ENCODE peak calls at places on chromosome 2, in nine cellular contexts. One of them, this sample, is unnamed.

GRCh38 chr2:105760639-105761337 is 16.1 kb downstream of the NCK2 start:
- DNase-seq in activated T-helper 1 cell treated with Interleukin-2 at 50 U/mL for 16 hours: no peak
- DNase-seq in H7: no peak
- DNase-seq in epithelial cell of prostate: no peak
- DNase-seq in iPS-NIHi11: no peak
- DNase-seq in GM23248: no peak
- DNase-seq in activated T-helper 9 cell treated with anti-CD3 and anti-CD28 coated beads, Interleukin-2, amount 50 U/mL, for 16 hours: no peak
- DNase-seq in endothelial cell: no peak
- DNase-seq in posterior cingulate gyrus: no peak
- DNase-seq in this sample: no peak

GRCh38 chr2:30404354-30405265 is 42.4 kb upstream of the LCLAT1 start:
- DNase-seq in GM23248: peak
- DNase-seq in activated T-helper 1 cell treated with Interleukin-2 at 50 U/mL for 16 hours: no peak
- DNase-seq in iPS-NIHi11: peak
- DNase-seq in posterior cingulate gyrus: no peak
- DNase-seq in activated T-helper 9 cell treated with anti-CD3 and anti-CD28 coated beads, Interleukin-2, amount 50 U/mL, for 16 hours: no peak
- DNase-seq in epithelial cell of prostate: no peak
- DNase-seq in endothelial cell: no peak
- DNase-seq in H7: peak
- DNase-seq in this sample: no peak

GRCh38 chr2:226738821-226739507 is 60.7 kb downstream of the IRS1 start:
- DNase-seq in iPS-NIHi11: no peak
- DNase-seq in endothelial cell: no peak
- DNase-seq in activated T-helper 1 cell treated with Interleukin-2 at 50 U/mL for 16 hours: no peak
- DNase-seq in epithelial cell of prostate: no peak
- DNase-seq in H7: no peak
- DNase-seq in posterior cingulate gyrus: no peak
- DNase-seq in GM23248: no peak
- DNase-seq in activated T-helper 9 cell treated with anti-CD3 and anti-CD28 coated beads, Interleukin-2, amount 50 U/mL, for 16 hours: no peak
- DNase-seq in this sample: no peak

GRCh38 chr2:104290566-104290891 is 563.4 kb upstream of the POU3F3 start:
- DNase-seq in endothelial cell: no peak
- DNase-seq in activated T-helper 1 cell treated with Interleukin-2 at 50 U/mL for 16 hours: no peak
- DNase-seq in GM23248: no peak
- DNase-seq in epithelial cell of prostate: no peak
- DNase-seq in activated T-helper 9 cell treated with anti-CD3 and anti-CD28 coated beads, Interleukin-2, amount 50 U/mL, for 16 hours: no peak
- DNase-seq in iPS-NIHi11: no peak
- DNase-seq in H7: no peak
- DNase-seq in posterior cingulate gyrus: no peak
- DNase-seq in this sample: no peak

GRCh38 chr2:196274387-196274809 is 103.0 kb upstream of the STK17B start:
- DNase-seq in posterior cingulate gyrus: no peak
- DNase-seq in GM23248: peak
- DNase-seq in endothelial cell: no peak
- DNase-seq in H7: no peak
- DNase-seq in activated T-helper 1 cell treated with Interleukin-2 at 50 U/mL for 16 hours: no peak
- DNase-seq in activated T-helper 9 cell treated with anti-CD3 and anti-CD28 coated beads, Interleukin-2, amount 50 U/mL, for 16 hours: no peak
- DNase-seq in iPS-NIHi11: no peak
- DNase-seq in epithelial cell of prostate: no peak
- DNase-seq in this sample: no peak

GRCh38 chr2:86017901-86018896 is 87.5 kb downstream of the POLR1A start:
- DNase-seq in activated T-helper 9 cell treated with anti-CD3 and anti-CD28 coated beads, Interleukin-2, amount 50 U/mL, for 16 hours: no peak
- DNase-seq in endothelial cell: no peak
- DNase-seq in posterior cingulate gyrus: no peak
- DNase-seq in activated T-helper 1 cell treated with Interleukin-2 at 50 U/mL for 16 hours: no peak
- DNase-seq in epithelial cell of prostate: no peak
- DNase-seq in GM23248: no peak
- DNase-seq in H7: peak
- DNase-seq in iPS-NIHi11: peak
- DNase-seq in this sample: peak

GRCh38 chr2:38875576-38876367 is at the start of the genes DHX57 and MORN2:
- DNase-seq in iPS-NIHi11: peak
- DNase-seq in epithelial cell of prostate: peak
- DNase-seq in posterior cingulate gyrus: peak
- DNase-seq in GM23248: peak
- DNase-seq in H7: peak
- DNase-seq in activated T-helper 1 cell treated with Interleukin-2 at 50 U/mL for 16 hours: peak
- DNase-seq in activated T-helper 9 cell treated with anti-CD3 and anti-CD28 coated beads, Interleukin-2, amount 50 U/mL, for 16 hours: peak
- DNase-seq in endothelial cell: peak
- DNase-seq in this sample: peak

GRCh38 chr2:36539631-36540030 is 58.3 kb downstream of the FEZ2 start:
- DNase-seq in GM23248: peak
- DNase-seq in activated T-helper 9 cell treated with anti-CD3 and anti-CD28 coated beads, Interleukin-2, amount 50 U/mL, for 16 hours: no peak
- DNase-seq in posterior cingulate gyrus: no peak
- DNase-seq in H7: no peak
- DNase-seq in endothelial cell: no peak
- DNase-seq in activated T-helper 1 cell treated with Interleukin-2 at 50 U/mL for 16 hours: no peak
- DNase-seq in iPS-NIHi11: no peak
- DNase-seq in epithelial cell of prostate: no peak
- DNase-seq in this sample: no peak

GRCh38 chr2:132460781-132461180 is 44.2 kb downstream of the GPR39 start:
- DNase-seq in activated T-helper 1 cell treated with Interleukin-2 at 50 U/mL for 16 hours: no peak
- DNase-seq in GM23248: no peak
- DNase-seq in endothelial cell: no peak
- DNase-seq in activated T-helper 9 cell treated with anti-CD3 and anti-CD28 coated beads, Interleukin-2, amount 50 U/mL, for 16 hours: no peak
- DNase-seq in posterior cingulate gyrus: no peak
- DNase-seq in H7: no peak
- DNase-seq in iPS-NIHi11: no peak
- DNase-seq in epithelial cell of prostate: no peak
- DNase-seq in this sample: no peak

GRCh38 chr2:234191819-234192407 is 141.4 kb downstream of the SPP2 start:
- DNase-seq in activated T-helper 1 cell treated with Interleukin-2 at 50 U/mL for 16 hours: no peak
- DNase-seq in posterior cingulate gyrus: no peak
- DNase-seq in GM23248: no peak
- DNase-seq in H7: no peak
- DNase-seq in activated T-helper 9 cell treated with anti-CD3 and anti-CD28 coated beads, Interleukin-2, amount 50 U/mL, for 16 hours: no peak
- DNase-seq in epithelial cell of prostate: peak
- DNase-seq in iPS-NIHi11: no peak
- DNase-seq in endothelial cell: no peak
- DNase-seq in this sample: no peak

GRCh38 chr2:75605770-75606535 is 40.6 kb upstream of the MRPL19 start:
- DNase-seq in activated T-helper 9 cell treated with anti-CD3 and anti-CD28 coated beads, Interleukin-2, amount 50 U/mL, for 16 hours: no peak
- DNase-seq in GM23248: peak
- DNase-seq in posterior cingulate gyrus: no peak
- DNase-seq in iPS-NIHi11: peak
- DNase-seq in activated T-helper 1 cell treated with Interleukin-2 at 50 U/mL for 16 hours: no peak
- DNase-seq in epithelial cell of prostate: peak
- DNase-seq in endothelial cell: no peak
- DNase-seq in H7: peak
- DNase-seq in this sample: peak

GRCh38 chr2:38653715-38654494 is 12.0 kb upstream of the GALM start:
- DNase-seq in endothelial cell: no peak
- DNase-seq in activated T-helper 1 cell treated with Interleukin-2 at 50 U/mL for 16 hours: no peak
- DNase-seq in GM23248: no peak
- DNase-seq in iPS-NIHi11: no peak
- DNase-seq in posterior cingulate gyrus: no peak
- DNase-seq in H7: no peak
- DNase-seq in activated T-helper 9 cell treated with anti-CD3 and anti-CD28 coated beads, Interleukin-2, amount 50 U/mL, for 16 hours: peak
- DNase-seq in epithelial cell of prostate: no peak
- DNase-seq in this sample: no peak

GRCh38 chr2:173568054-173568453 is 213.4 kb downstream of the CDCA7 start:
- DNase-seq in endothelial cell: peak
- DNase-seq in activated T-helper 9 cell treated with anti-CD3 and anti-CD28 coated beads, Interleukin-2, amount 50 U/mL, for 16 hours: no peak
- DNase-seq in GM23248: peak
- DNase-seq in H7: peak
- DNase-seq in iPS-NIHi11: peak
- DNase-seq in posterior cingulate gyrus: no peak
- DNase-seq in activated T-helper 1 cell treated with Interleukin-2 at 50 U/mL for 16 hours: no peak
- DNase-seq in epithelial cell of prostate: no peak
- DNase-seq in this sample: no peak

GRCh38 chr2:9230051-9230802 is 23.6 kb downstream of the ASAP2 start:
- DNase-seq in activated T-helper 1 cell treated with Interleukin-2 at 50 U/mL for 16 hours: no peak
- DNase-seq in epithelial cell of prostate: no peak
- DNase-seq in GM23248: peak
- DNase-seq in endothelial cell: no peak
- DNase-seq in activated T-helper 9 cell treated with anti-CD3 and anti-CD28 coated beads, Interleukin-2, amount 50 U/mL, for 16 hours: no peak
- DNase-seq in iPS-NIHi11: no peak
- DNase-seq in H7: no peak
- DNase-seq in posterior cingulate gyrus: no peak
- DNase-seq in this sample: no peak

GRCh38 chr2:222774941-222775340 is 85.9 kb upstream of the ACSL3 start:
- DNase-seq in activated T-helper 1 cell treated with Interleukin-2 at 50 U/mL for 16 hours: no peak
- DNase-seq in posterior cingulate gyrus: no peak
- DNase-seq in H7: no peak
- DNase-seq in iPS-NIHi11: no peak
- DNase-seq in activated T-helper 9 cell treated with anti-CD3 and anti-CD28 coated beads, Interleukin-2, amount 50 U/mL, for 16 hours: no peak
- DNase-seq in epithelial cell of prostate: no peak
- DNase-seq in GM23248: peak
- DNase-seq in endothelial cell: no peak
- DNase-seq in this sample: no peak

GRCh38 chr2:215951558-215951957 is 61.8 kb downstream of the MREG start:
- DNase-seq in epithelial cell of prostate: no peak
- DNase-seq in posterior cingulate gyrus: no peak
- DNase-seq in H7: no peak
- DNase-seq in activated T-helper 9 cell treated with anti-CD3 and anti-CD28 coated beads, Interleukin-2, amount 50 U/mL, for 16 hours: no peak
- DNase-seq in activated T-helper 1 cell treated with Interleukin-2 at 50 U/mL for 16 hours: no peak
- DNase-seq in GM23248: no peak
- DNase-seq in endothelial cell: no peak
- DNase-seq in iPS-NIHi11: no peak
- DNase-seq in this sample: no peak

GRCh38 chr2:64711260-64711659 is 57.5 kb upstream of the SERTAD2 start:
- DNase-seq in GM23248: no peak
- DNase-seq in activated T-helper 1 cell treated with Interleukin-2 at 50 U/mL for 16 hours: no peak
- DNase-seq in activated T-helper 9 cell treated with anti-CD3 and anti-CD28 coated beads, Interleukin-2, amount 50 U/mL, for 16 hours: no peak
- DNase-seq in epithelial cell of prostate: no peak
- DNase-seq in H7: no peak
- DNase-seq in endothelial cell: peak
- DNase-seq in posterior cingulate gyrus: no peak
- DNase-seq in iPS-NIHi11: no peak
- DNase-seq in this sample: no peak

GRCh38 chr2:9145752-9146430 is 60.7 kb upstream of the ASAP2 start:
- DNase-seq in iPS-NIHi11: peak
- DNase-seq in GM23248: no peak
- DNase-seq in epithelial cell of prostate: no peak
- DNase-seq in endothelial cell: no peak
- DNase-seq in posterior cingulate gyrus: no peak
- DNase-seq in activated T-helper 9 cell treated with anti-CD3 and anti-CD28 coated beads, Interleukin-2, amount 50 U/mL, for 16 hours: no peak
- DNase-seq in H7: peak
- DNase-seq in activated T-helper 1 cell treated with Interleukin-2 at 50 U/mL for 16 hours: no peak
- DNase-seq in this sample: no peak

GRCh38 chr2:220779918-220780317 is 792.2 kb downstream of the EPHA4 start:
- DNase-seq in GM23248: peak
- DNase-seq in activated T-helper 9 cell treated with anti-CD3 and anti-CD28 coated beads, Interleukin-2, amount 50 U/mL, for 16 hours: no peak
- DNase-seq in epithelial cell of prostate: no peak
- DNase-seq in iPS-NIHi11: no peak
- DNase-seq in endothelial cell: no peak
- DNase-seq in activated T-helper 1 cell treated with Interleukin-2 at 50 U/mL for 16 hours: no peak
- DNase-seq in H7: no peak
- DNase-seq in posterior cingulate gyrus: no peak
- DNase-seq in this sample: no peak

GRCh38 chr2:7633556-7634153 is 716.4 kb downstream of the RNF144A start:
- DNase-seq in iPS-NIHi11: no peak
- DNase-seq in activated T-helper 9 cell treated with anti-CD3 and anti-CD28 coated beads, Interleukin-2, amount 50 U/mL, for 16 hours: no peak
- DNase-seq in GM23248: no peak
- DNase-seq in posterior cingulate gyrus: no peak
- DNase-seq in epithelial cell of prostate: no peak
- DNase-seq in activated T-helper 1 cell treated with Interleukin-2 at 50 U/mL for 16 hours: no peak
- DNase-seq in endothelial cell: no peak
- DNase-seq in H7: no peak
- DNase-seq in this sample: no peak

This sample was measured in left lung.